ENCODE peak calls at places on chromosomes 6 and 20, in ten cellular contexts. N is sciatic nerve; O is T47D; G is T-helper 17 cell; M is SK-MEL-5; W is left ventricle myocardium superior; J is effector CD4-positive, alpha-beta T cell; B is AG08396; Y is nucleus accumbens; T is CD8-positive, alpha-beta T cell. U is an unnamed sample.
A peak's percentile ranks its signal among the peaks of the same experiment; 100 is the strongest.

GRCh38 chr6:46191961-46192360 is 21.2 kb upstream of the ENPP5 start:
- DNase-seq in N (no peak), O (peak; percentile 10), G (no peak), M (peak; percentile 70), W (no peak), J (no peak), B (peak; percentile 60), Y (no peak), T (no peak), U (no peak)

GRCh38 chr6:42629845-42630244 is 66.0 kb downstream of the UBR2 start:
- DNase-seq in N (no peak), O (no peak), G (no peak), M (no peak), W (no peak), J (no peak), B (no peak), Y (no peak), T (no peak), U (no peak)

GRCh38 chr6:115783402-115784061 is 277.2 kb downstream of the FRK start:
- DNase-seq in N (no peak), O (no peak), G (no peak), M (no peak), W (no peak), J (no peak), B (no peak), Y (no peak), T (no peak), U (no peak)

GRCh38 chr6:159203304-159204005 is 34.3 kb downstream of the FNDC1 start:
- DNase-seq in N (no peak), O (no peak), G (no peak), M (peak; percentile 1), W (no peak), J (no peak), B (peak; percentile 70), Y (no peak), T (no peak), U (no peak)

GRCh38 chr6:125989631-125990030 is 3.3 kb downstream of the TRMT11 start:
- DNase-seq in N (no peak), O (no peak), G (no peak), M (no peak), W (no peak), J (no peak), B (no peak), Y (no peak), T (no peak), U (peak; percentile 10)

GRCh38 chr6:4259391-4259790 is 124.0 kb upstream of the ECI2 start:
- DNase-seq in N (no peak), O (no peak), G (no peak), M (no peak), W (no peak), J (no peak), B (no peak), Y (no peak), T (no peak), U (no peak)

GRCh38 chr6:111566222-111566717 is 39.4 kb downstream of the TRAF3IP2 start:
- DNase-seq in N (no peak), O (no peak), G (no peak), M (no peak), W (no peak), J (no peak), B (no peak), Y (no peak), T (no peak), U (no peak)

GRCh38 chr20:59363094-59363493 is 62.7 kb downstream of the EDN3 start:
- DNase-seq in N (no peak), O (no peak), G (no peak), M (no peak), W (no peak), J (no peak), B (no peak), Y (no peak), T (no peak), U (no peak)

GRCh38 chr20:15637971-15638754 is 935.1 kb downstream of the KIF16B start:
- DNase-seq in N (no peak), O (peak; percentile 30), G (no peak), M (no peak), W (no peak), J (no peak), B (no peak), Y (no peak), T (no peak), U (peak; percentile 73)

GRCh38 chr6:149897855-149898744 is at the start of gene RAET1E:
- DNase-seq in N (peak; percentile 44), O (peak; percentile 24), G (no peak), M (no peak), W (no peak), J (no peak), B (no peak), Y (no peak), T (no peak), U (peak; percentile 30)

GRCh38 chr20:3164763-3165410 is 5.2 kb upstream of the FASTKD5 start:
- DNase-seq in N (no peak), O (no peak), G (no peak), M (no peak), W (no peak), J (no peak), B (peak; percentile 13), Y (no peak), T (no peak), U (no peak)

GRCh38 chr6:124870611-124871201 is 91.5 kb upstream of the RNF217 start:
- DNase-seq in N (no peak), O (peak; percentile 44), G (no peak), M (peak; percentile 41), W (no peak), J (no peak), B (no peak), Y (no peak), T (no peak), U (peak; percentile 49)

GRCh38 chr6:36739947-36740817 is 42.6 kb downstream of the RAB44 start:
- DNase-seq in N (no peak), O (no peak), G (no peak), M (no peak), W (no peak), J (no peak), B (peak; percentile 61), Y (no peak), T (no peak), U (no peak)

GRCh38 chr6:30801950-30802349 is 57.6 kb upstream of the IER3 start:
- DNase-seq in N (no peak), O (no peak), G (no peak), M (no peak), W (no peak), J (no peak), B (no peak), Y (no peak), T (no peak), U (no peak)

GRCh38 chr6:126307859-126308258 is 32.1 kb upstream of the CENPW start:
- DNase-seq in N (no peak), O (no peak), G (no peak), M (peak; percentile 11), W (no peak), J (no peak), B (peak; percentile 7), Y (no peak), T (no peak), U (no peak)

GRCh38 chr6:41784581-41785171 is 2.8 kb upstream of the TOMM6 start:
- DNase-seq in N (no peak), O (peak; percentile 96), G (no peak), M (no peak), W (no peak), J (no peak), B (no peak), Y (no peak), T (no peak), U (peak; percentile 57)

GRCh38 chr20:2320813-2321658 is 25.2 kb downstream of the TGM3 start:
- DNase-seq in N (no peak), O (no peak), G (no peak), M (no peak), W (no peak), J (no peak), B (no peak), Y (no peak), T (no peak), U (no peak)

U was measured in GM23338.